ENCODE peak calls at places on chromosomes 3 and 15, in four cellular contexts. C, J, E and Y are unnamed samples.

GRCh38 chr15:65857718-65858402 is 11.4 kb upstream of the RAB11A start:
- DNase-seq in C (peak; percentile 45), E (no peak), J (no peak), Y (no peak)

GRCh38 chr3:25603703-25604102 is 61.0 kb downstream of the TOP2B start:
- DNase-seq in E (no peak), J (no peak), C (no peak), Y (no peak)

GRCh38 chr3:26106119-26106690 is 316.3 kb downstream of the OXSM start:
- DNase-seq in C (no peak), J (no peak), E (no peak), Y (no peak)

GRCh38 chr3:132445812-132446211 is 28.5 kb downstream of the DNAJC13 start:
- DNase-seq in E (no peak), C (peak; percentile 18), J (no peak), Y (no peak)

GRCh38 chr3:40079203-40079844 is 230.2 kb upstream of the EIF1B start:
- DNase-seq in J (no peak), E (no peak), C (no peak), Y (no peak)

GRCh38 chr3:62708642-62709041 is 166.6 kb downstream of the CADPS start:
- DNase-seq in C (no peak), E (no peak), J (no peak), Y (no peak)

GRCh38 chr3:94294806-94295205 is 231.9 kb downstream of the NSUN3 start:
- DNase-seq in C (no peak), J (no peak), E (no peak), Y (no peak)

GRCh38 chr3:2024037-2024436 is 74.6 kb upstream of the CNTN4 start:
- DNase-seq in J (no peak), E (no peak), C (peak; percentile 6), Y (no peak)

GRCh38 chr3:50648297-50648696 is 26.4 kb upstream of the DOCK3 start:
- DNase-seq in E (no peak), C (no peak), J (no peak), Y (no peak)

GRCh38 chr15:25739687-25740121 is 123.4 kb downstream of the ATP10A start:
- DNase-seq in E (peak; percentile 20), C (peak; percentile 41), J (peak; percentile 46), Y (no peak)

GRCh38 chr3:175057406-175057805 is 198.3 kb downstream of the NAALADL2 start:
- DNase-seq in E (no peak), C (no peak), J (no peak), Y (no peak)

GRCh38 chr3:52002768-52003167 is 7.1 kb upstream of the RPL29 start:
- DNase-seq in C (no peak), E (no peak), J (no peak), Y (no peak)

GRCh38 chr15:69719527-69719926 is 266.9 kb downstream of the RPLP1 start:
- DNase-seq in C (peak; percentile 28), E (no peak), J (peak; percentile 68), Y (no peak)

GRCh38 chr3:116265976-116266584 is 179.2 kb downstream of the LSAMP start:
- DNase-seq in J (no peak), E (no peak), C (no peak), Y (no peak)

GRCh38 chr3:193711964-193712598 is 119.1 kb downstream of the OPA1 start:
- DNase-seq in J (no peak), E (no peak), C (no peak), Y (no peak)

GRCh38 chr15:96312641-96313335 is 17.7 kb upstream of the NR2F2 start:
- DNase-seq in J (no peak), E (no peak), C (no peak), Y (no peak)

GRCh38 chr15:82540055-82540983 is at the start of gene RPS17:
- DNase-seq in J (peak; percentile 97), E (peak; percentile 97), C (peak; percentile 98), Y (peak; percentile 98)

GRCh38 chr3:106048946-106049481 is 180.2 kb upstream of the CBLB start:
- DNase-seq in E (no peak), C (no peak), J (no peak), Y (no peak)